ENCODE peak calls at places on chromosomes 12 and 14, in six cellular contexts. R, S, U, Y, N and J are unnamed samples.

GRCh38 chr12:25583545-25583944 is 30.5 kb upstream of the LMNTD1 start:
- DNase-seq in R (no peak), S (no peak), U (no peak), Y (no peak), N (peak), J (no peak)

GRCh38 chr12:27163048-27163715 is 80.8 kb upstream of the C12orf71 start:
- DNase-seq in R (no peak), S (no peak), U (no peak), Y (peak), N (no peak), J (no peak)

GRCh38 chr14:74141703-74142102 is 56.9 kb downstream of the LIN52 start:
- DNase-seq in R (no peak), S (no peak), U (no peak), Y (no peak), N (no peak), J (no peak)

GRCh38 chr14:78790262-78790661 is 620.1 kb downstream of the NRXN3 start:
- DNase-seq in R (no peak), S (no peak), U (no peak), Y (no peak), N (no peak), J (no peak)

GRCh38 chr12:20883288-20883687 is 72.8 kb downstream of the SLCO1B3 start:
- DNase-seq in R (no peak), S (no peak), U (no peak), Y (peak), N (peak), J (no peak)

GRCh38 chr14:35766700-35767082 is 42.4 kb downstream of the RALGAPA1 start:
- DNase-seq in R (no peak), S (no peak), U (no peak), Y (no peak), N (no peak), J (peak)

GRCh38 chr14:23352506-23353432 is at the start of gene SLC22A17:
- DNase-seq in R (peak), S (no peak), U (peak), Y (peak), N (peak), J (peak)

GRCh38 chr14:21258194-21258888 is 10.9 kb downstream of the HNRNPC start:
- DNase-seq in R (no peak), S (no peak), U (peak), Y (no peak), N (no peak), J (no peak)

GRCh38 chr12:85424581-85425348 is 144.7 kb downstream of the ALX1 start:
- DNase-seq in R (no peak), S (peak), U (no peak), Y (peak), N (no peak), J (peak)

GRCh38 chr12:95548056-95548538 is 3.2 kb downstream of the USP44 start:
- DNase-seq in R (peak), S (peak), U (peak), Y (no peak), N (peak), J (peak)

GRCh38 chr14:67285876-67286452 is 44.7 kb downstream of the PALS1 start:
- DNase-seq in R (no peak), S (no peak), U (no peak), Y (peak), N (no peak), J (no peak)

GRCh38 chr14:74412753-74413152 is 13.3 kb downstream of the SYNDIG1L start:
- DNase-seq in R (no peak), S (no peak), U (no peak), Y (no peak), N (no peak), J (no peak)

GRCh38 chr14:74941676-74942097 is 13.7 kb downstream of the PGF start:
- DNase-seq in R (peak), S (peak), U (peak), Y (no peak), N (peak), J (peak)

GRCh38 chr12:130639759-130640158 is 76.3 kb downstream of the RIMBP2 start:
- DNase-seq in R (no peak), S (no peak), U (no peak), Y (no peak), N (no peak), J (no peak)

GRCh38 chr14:96470331-96470730 is 31.9 kb upstream of the PAPOLA start:
- DNase-seq in R (no peak), S (no peak), U (no peak), Y (no peak), N (no peak), J (no peak)

GRCh38 chr12:52139579-52140062 is 52.2 kb downstream of the KRT80 start:
- DNase-seq in R (no peak), S (no peak), U (no peak), Y (no peak), N (no peak), J (peak)

GRCh38 chr14:28931999-28932398 is 165.4 kb downstream of the FOXG1 start:
- DNase-seq in R (no peak), S (no peak), U (no peak), Y (no peak), N (no peak), J (no peak)

GRCh38 chr12:94768398-94769039 is 118.2 kb upstream of the TMCC3 start:
- DNase-seq in R (no peak), S (peak), U (no peak), Y (peak), N (no peak), J (no peak)

GRCh38 chr14:100851946-100852620 is 26.2 kb downstream of the MEG3 start:
- DNase-seq in R (no peak), S (no peak), U (peak), Y (no peak), N (peak), J (no peak)

GRCh38 chr12:109946505-109946904 is 46.4 kb downstream of the TCHP start:
- DNase-seq in R (no peak), S (no peak), U (no peak), Y (peak), N (peak), J (no peak)

GRCh38 chr12:50283924-50284236 is 560 bp upstream of the LIMA1 start:
- DNase-seq in R (no peak), S (no peak), U (no peak), Y (no peak), N (no peak), J (peak)

GRCh38 chr12:92294676-92295440 is 149.2 kb upstream of the BTG1 start:
- DNase-seq in R (no peak), S (no peak), U (no peak), Y (no peak), N (no peak), J (no peak)

GRCh38 chr12:42396473-42397259 is 70.7 kb downstream of the PPHLN1 start:
- DNase-seq in R (no peak), S (no peak), U (no peak), Y (no peak), N (no peak), J (no peak)

DNA sequence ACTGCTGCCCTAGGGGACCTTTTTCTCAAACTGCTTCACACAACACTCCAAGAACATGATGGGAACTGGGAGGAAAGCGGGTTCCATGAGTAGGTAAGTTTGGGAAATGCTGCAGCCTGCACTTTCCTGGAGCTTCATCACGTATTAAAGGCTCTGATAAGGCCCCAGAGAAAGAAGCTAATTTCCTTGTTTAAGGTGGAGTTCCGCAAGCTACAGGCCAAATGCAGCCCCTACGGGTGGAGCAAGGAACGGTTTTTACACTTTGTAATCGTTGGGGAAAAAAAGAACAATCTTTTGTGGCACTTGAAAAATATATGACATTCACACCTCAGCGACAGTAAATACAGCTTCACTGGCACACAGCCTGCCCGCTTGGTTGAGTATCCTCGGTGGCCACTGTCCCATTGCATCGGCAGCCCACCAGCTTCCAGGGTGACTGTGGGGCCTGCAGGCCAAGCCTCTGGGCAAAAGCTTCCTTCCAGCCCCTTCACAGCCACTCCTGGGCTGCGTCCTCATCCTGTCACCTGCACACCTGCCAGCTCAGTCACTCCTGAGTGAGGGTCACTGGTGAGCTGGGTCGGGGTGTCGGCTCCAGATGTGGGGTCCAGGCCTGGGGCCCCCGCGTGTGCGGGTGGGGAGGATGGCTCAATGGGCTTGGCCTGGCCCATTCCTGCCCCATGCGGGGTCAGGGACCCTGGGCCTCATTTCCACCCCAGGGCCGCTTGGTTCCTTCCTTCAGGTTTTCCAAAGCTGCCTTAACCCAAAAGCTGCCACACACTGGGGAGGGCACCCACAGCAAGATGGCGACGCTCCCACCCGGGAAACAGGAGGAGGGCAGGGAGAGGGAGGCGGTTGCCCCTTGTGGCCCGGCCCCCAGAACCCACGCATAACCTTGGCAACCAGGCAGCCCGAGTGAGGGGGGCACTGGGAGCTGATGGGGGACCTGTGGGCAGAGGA is 2.4 kb downstream of the AMN start:
- DNase-seq in R (no peak), S (no peak), U (peak), Y (no peak), N (no peak), J (no peak)
- TF ChIP-seq CTCF in R (no peak), S (no peak), U (no peak), Y (peak), N (no peak), J (no peak)

GRCh38 chr12:67280572-67280971 is 11.4 kb downstream of the CAND1 start:
- DNase-seq in R (no peak), S (no peak), U (no peak), Y (no peak), N (no peak), J (no peak)
- TF ChIP-seq CTCF in R (no peak), S (no peak), U (no peak), Y (no peak), N (no peak), J (no peak)

DNA sequence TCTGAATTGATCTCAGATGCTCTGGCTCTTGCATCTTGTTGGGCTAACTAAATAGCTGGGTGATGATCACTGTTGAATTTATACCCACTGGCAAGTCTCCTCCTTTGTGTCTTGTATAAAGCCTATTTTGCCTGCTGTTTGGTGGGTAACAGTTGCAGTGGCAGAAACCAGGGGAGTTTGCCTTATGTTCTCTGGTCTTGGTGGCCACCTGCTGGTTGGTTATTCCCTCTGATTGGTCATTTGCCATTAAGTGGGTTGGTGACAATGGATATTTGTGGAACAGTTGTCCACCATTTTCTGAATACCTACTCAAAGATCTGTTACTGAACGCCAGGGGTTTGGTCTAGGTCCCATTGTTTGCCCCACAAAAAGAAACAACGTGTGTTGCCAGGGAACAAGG is 52.1 kb downstream of the AVPR1A start:
- DNase-seq in R (no peak), S (no peak), U (no peak), Y (no peak), N (no peak), J (no peak)
- TF ChIP-seq CTCF in R (no peak), S (peak), U (no peak), Y (no peak), N (no peak), J (no peak)

GRCh38 chr14:57346741-57347140 is 43.6 kb upstream of the NAA30 start:
- DNase-seq in R (no peak), S (no peak), U (no peak), Y (no peak), N (no peak), J (no peak)
- TF ChIP-seq CTCF in R (no peak), S (no peak), U (no peak), Y (no peak), N (no peak), J (no peak)

GRCh38 chr14:61321385-61322010 is at the start of gene PRKCH:
- DNase-seq in R (peak), S (peak), U (peak), Y (peak), N (peak), J (peak)
- TF ChIP-seq CTCF in R (peak), S (peak), U (peak), Y (no peak), N (no peak), J (no peak)

DNA sequence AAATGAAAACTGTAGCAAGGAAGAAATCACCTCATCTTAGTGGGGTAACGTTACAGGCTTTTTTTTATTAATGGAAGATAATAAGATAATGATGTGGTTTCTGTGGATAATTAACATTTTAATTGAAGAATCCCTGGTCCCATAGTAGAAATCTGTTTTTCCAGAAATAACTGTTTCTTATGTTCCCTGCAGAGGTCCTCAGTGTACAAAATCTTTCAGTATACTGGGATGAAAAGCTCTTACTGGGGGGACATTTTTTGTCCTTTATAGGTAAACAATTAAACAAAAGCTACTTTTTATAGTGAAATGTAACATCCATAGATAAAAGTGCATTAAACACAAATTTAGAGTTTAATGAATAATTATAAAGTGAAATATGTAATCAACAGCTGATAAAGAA is 312.2 kb downstream of the ATXN7L3B start:
- DNase-seq in R (no peak), S (no peak), U (no peak), Y (no peak), N (no peak), J (no peak)
- TF ChIP-seq CTCF in R (no peak), S (no peak), U (no peak), Y (no peak), N (no peak), J (no peak)

GRCh38 chr12:120834489-120835303 is 69.5 kb downstream of the SPPL3 start:
- DNase-seq in R (no peak), S (no peak), U (no peak), Y (no peak), N (no peak), J (no peak)

GRCh38 chr12:120835304-120835612 is 68.9 kb downstream of the SPPL3 start:
- DNase-seq in R (no peak), S (no peak), U (no peak), Y (no peak), N (no peak), J (no peak)

GRCh38 chr12:120835657-120836056 is 68.5 kb downstream of the SPPL3 start:
- DNase-seq in R (no peak), S (no peak), U (no peak), Y (no peak), N (no peak), J (no peak)

GRCh38 chr12:120832712-120833111 is 71.4 kb downstream of the SPPL3 start:
- DNase-seq in R (no peak), S (no peak), U (no peak), Y (no peak), N (no peak), J (no peak)

DNA sequence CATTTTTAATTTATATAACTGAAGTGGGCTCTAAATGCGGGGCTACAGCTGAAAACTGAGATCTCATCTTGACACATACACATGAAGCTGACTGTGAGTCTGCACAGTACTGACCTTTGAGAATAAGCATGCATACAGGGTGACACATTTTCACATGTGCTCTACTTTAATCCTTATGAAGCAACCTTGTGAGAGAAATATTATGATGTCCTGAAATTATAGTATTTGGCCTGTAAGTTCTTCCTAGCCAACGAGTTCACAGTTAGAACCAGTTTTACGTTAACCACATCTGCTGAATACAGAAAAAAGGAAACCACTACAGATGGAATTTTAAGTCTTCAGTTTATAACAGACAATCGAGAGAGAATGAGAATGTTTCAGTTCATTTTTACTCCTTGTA is 70.3 kb downstream of the SPPL3 start:
- DNase-seq in R (no peak), S (no peak), U (no peak), Y (no peak), N (no peak), J (peak)
- TF ChIP-seq CTCF in R (no peak), S (no peak), U (no peak), Y (no peak), N (no peak), J (no peak)

GRCh38 chr12:30301291-30301690 is 394.4 kb downstream of the IPO8 start:
- DNase-seq in R (no peak), S (no peak), U (no peak), Y (no peak), N (no peak), J (no peak)
- TF ChIP-seq CTCF in R (no peak), S (no peak), U (no peak), Y (no peak), N (no peak), J (no peak)